ENCODE peak calls at places on chromosomes 5 and 9, in four cellular contexts. One of them, this sample, is unnamed.

GRCh38 chr5:177023247-177023703 is 779 bp downstream of the ZNF346 start:
- DNase-seq in EH: peak
- DNase-seq in CD4-positive, CD25-positive, alpha-beta regulatory T cell: no peak
- DNase-seq in GM04503: no peak
- DNase-seq in this sample: peak

GRCh38 chr5:28499764-28500290 is 1461.4 kb upstream of the CDH9 start:
- DNase-seq in GM04503: no peak
- DNase-seq in CD4-positive, CD25-positive, alpha-beta regulatory T cell: no peak
- DNase-seq in EH: no peak
- DNase-seq in this sample: no peak

GRCh38 chr5:139710370-139711066 is 62.4 kb downstream of the CXXC5 start:
- DNase-seq in GM04503: no peak
- DNase-seq in EH: peak
- DNase-seq in CD4-positive, CD25-positive, alpha-beta regulatory T cell: peak
- DNase-seq in this sample: peak

GRCh38 chr9:77421506-77422265 is 226.4 kb downstream of the GNA14 start:
- DNase-seq in EH: no peak
- DNase-seq in GM04503: no peak
- DNase-seq in CD4-positive, CD25-positive, alpha-beta regulatory T cell: no peak
- DNase-seq in this sample: no peak

GRCh38 chr9:109726122-109726521 is 53.9 kb upstream of the PALM2AKAP2 start:
- DNase-seq in EH: no peak
- DNase-seq in GM04503: no peak
- DNase-seq in CD4-positive, CD25-positive, alpha-beta regulatory T cell: no peak
- DNase-seq in this sample: no peak

GRCh38 chr5:172361566-172362238 is 78.1 kb upstream of the UBTD2 start:
- DNase-seq in EH: peak
- DNase-seq in CD4-positive, CD25-positive, alpha-beta regulatory T cell: no peak
- DNase-seq in GM04503: peak
- DNase-seq in this sample: no peak

GRCh38 chr5:123119334-123119986 is 30.4 kb downstream of the PRDM6 start:
- DNase-seq in GM04503: no peak
- DNase-seq in CD4-positive, CD25-positive, alpha-beta regulatory T cell: no peak
- DNase-seq in EH: peak
- DNase-seq in this sample: no peak

GRCh38 chr5:158914008-158914407 is 185.7 kb downstream of the EBF1 start:
- DNase-seq in CD4-positive, CD25-positive, alpha-beta regulatory T cell: no peak
- DNase-seq in EH: no peak
- DNase-seq in GM04503: no peak
- DNase-seq in this sample: no peak

GRCh38 chr9:126147620-126148522 is 178.8 kb upstream of the MVB12B start:
- DNase-seq in GM04503: no peak
- DNase-seq in CD4-positive, CD25-positive, alpha-beta regulatory T cell: no peak
- DNase-seq in EH: no peak
- DNase-seq in this sample: no peak

GRCh38 chr5:139251695-139252288 is 41.7 kb upstream of the MATR3 start:
- DNase-seq in GM04503: no peak
- DNase-seq in EH: peak
- DNase-seq in CD4-positive, CD25-positive, alpha-beta regulatory T cell: no peak
- DNase-seq in this sample: no peak

GRCh38 chr5:5011151-5011550 is 129.0 kb upstream of the ADAMTS16 start:
- DNase-seq in GM04503: no peak
- DNase-seq in EH: no peak
- DNase-seq in CD4-positive, CD25-positive, alpha-beta regulatory T cell: no peak
- DNase-seq in this sample: no peak